ENCODE peak calls at places on chromosomes 4 and X, in four cellular contexts. G is neural progenitor cell, J is RPMI7951, K is MM.1S. T is an unnamed sample.

GRCh38 chr4:123858465-123858864 is 461.9 kb downstream of the SPRY1 start:
- DNase-seq in J (no peak), K (no peak), G (no peak), T (no peak)

GRCh38 chr4:174983128-174983750 is 65.1 kb downstream of the ADAM29 start:
- DNase-seq in J (no peak), K (no peak), G (peak), T (no peak)

GRCh38 chr4:183797041-183797444 is 108.1 kb upstream of the STOX2 start:
- DNase-seq in J (no peak), G (peak), K (no peak), T (peak)

GRCh38 chr4:104616401-104616820 is 121.7 kb upstream of the CXXC4 start:
- DNase-seq in J (no peak), G (no peak), K (no peak), T (peak)

GRCh38 chr4:36111180-36111579 is 133.1 kb downstream of the ARAP2 start:
- DNase-seq in G (no peak), K (no peak), J (peak), T (no peak)

GRCh38 chrX:13396887-13397286 is 77.0 kb upstream of the ATXN3L start:
- DNase-seq in J (no peak), G (no peak), K (no peak), T (no peak)

GRCh38 chr4:80024335-80024734 is 48.7 kb downstream of the ANTXR2 start:
- DNase-seq in K (no peak), J (no peak), G (no peak), T (no peak)

GRCh38 chrX:151039351-151039750 is 56.2 kb downstream of the HMGB3 start:
- DNase-seq in K (no peak), G (no peak), J (no peak), T (no peak)

GRCh38 chrX:145844886-145845285 is 27.3 kb downstream of the SLITRK2 start:
- DNase-seq in G (no peak), K (no peak), J (no peak), T (no peak)

GRCh38 chr4:151979835-151980234 is 219.0 kb upstream of the GATB start:
- DNase-seq in G (no peak), J (no peak), K (no peak), T (no peak)

GRCh38 chr4:71828450-71828849 is 44.6 kb upstream of the GC start:
- DNase-seq in G (peak), J (no peak), K (no peak), T (no peak)

GRCh38 chr4:136056748-136057147 is 1475.5 kb downstream of the PCDH18 start:
- DNase-seq in J (no peak), G (no peak), K (no peak), T (no peak)

GRCh38 chr4:106650701-106651100 is 282.1 kb upstream of the GIMD1 start:
- DNase-seq in J (no peak), G (no peak), K (no peak), T (no peak)

GRCh38 chr4:1765409-1766335 is 27.4 kb upstream of the FGFR3 start:
- DNase-seq in G (peak), J (no peak), K (no peak), T (no peak)

GRCh38 chr4:151799417-151800030 is 38.7 kb upstream of the GATB start:
- DNase-seq in K (no peak), J (no peak), G (no peak), T (no peak)

GRCh38 chr4:8912506-8912905 is 40.9 kb upstream of the HMX1 start:
- DNase-seq in K (no peak), G (no peak), J (no peak), T (peak)

GRCh38 chrX:137051978-137052640 is 18.3 kb upstream of the GPR101 start:
- DNase-seq in G (peak), J (peak), K (peak), T (peak)

GRCh38 chr4:140331245-140331644 is 42.2 kb upstream of the SCOC start:
- DNase-seq in G (no peak), K (no peak), J (no peak), T (no peak)

GRCh38 chr4:2837904-2838496 is 5.6 kb upstream of the ADD1 start:
- DNase-seq in J (no peak), G (no peak), K (peak), T (no peak)

GRCh38 chr4:154485127-154485773 is 6.3 kb downstream of the DCHS2 start:
- DNase-seq in J (no peak), G (no peak), K (no peak), T (no peak)

GRCh38 chr4:2412534-2412884 is 5.9 kb downstream of the ZFYVE28 start:
- DNase-seq in J (no peak), K (peak), G (no peak), T (no peak)

GRCh38 chrX:120536056-120536455 is 24.7 kb downstream of the CUL4B start:
- DNase-seq in K (no peak), J (no peak), G (no peak), T (no peak)

GRCh38 chr4:128917781-128918180 is 108.3 kb downstream of the JADE1 start:
- DNase-seq in K (no peak), G (no peak), J (no peak), T (no peak)

GRCh38 chr4:168496834-168497233 is at the start of gene PALLD:
- DNase-seq in K (no peak), J (peak), G (no peak), T (peak)

GRCh38 chrX:112536544-112536943 is 143.2 kb downstream of the LHFPL1 start:
- DNase-seq in G (peak), K (no peak), J (no peak), T (no peak)

GRCh38 chr4:39308576-39308975 is 57.6 kb downstream of the RFC1 start:
- DNase-seq in G (no peak), J (no peak), K (no peak), T (no peak)